ENCODE peak calls at places on chromosomes 6 and 20, in four cellular contexts. One of them, this sample, is unnamed.
A peak's percentile ranks its signal among the peaks of the same experiment; 100 is the strongest.

GRCh38 chr6:40000964-40001515 is 66.8 kb upstream of the MOCS1 start:
- DNase-seq in HCT116: no peak
- DNase-seq in GM12878: no peak
- DNase-seq in H1: no peak
- DNase-seq in this sample: no peak

GRCh38 chr6:56040271-56040670 is 164.9 kb upstream of the BMP5 start:
- DNase-seq in HCT116: no peak
- DNase-seq in H1: no peak
- DNase-seq in GM12878: no peak
- DNase-seq in this sample: no peak

GRCh38 chr20:4607287-4607713 is 114.4 kb upstream of the PRND start:
- DNase-seq in HCT116: peak; percentile 51
- DNase-seq in GM12878: peak; percentile 37
- DNase-seq in H1: peak; percentile 15
- DNase-seq in this sample: peak; percentile 64

GRCh38 chr20:17617212-17617867 is 47.5 kb downstream of the DSTN start:
- DNase-seq in HCT116: peak; percentile 18
- DNase-seq in H1: no peak
- DNase-seq in GM12878: no peak
- DNase-seq in this sample: peak; percentile 69

GRCh38 chr6:11035961-11036360 is 8.1 kb downstream of the ELOVL2 start:
- DNase-seq in HCT116: no peak
- DNase-seq in H1: no peak
- DNase-seq in GM12878: no peak
- DNase-seq in this sample: no peak

GRCh38 chr6:149820506-149820905 is 43.7 kb downstream of the LRP11 start:
- DNase-seq in HCT116: no peak
- DNase-seq in GM12878: no peak
- DNase-seq in H1: no peak
- DNase-seq in this sample: peak; percentile 41

GRCh38 chr6:98716341-98716740 is 118.0 kb upstream of the POU3F2 start:
- DNase-seq in H1: no peak
- DNase-seq in GM12878: no peak
- DNase-seq in HCT116: no peak
- DNase-seq in this sample: no peak

GRCh38 chr6:138772596-138773176 is 883 bp upstream of the CCDC28A start:
- DNase-seq in GM12878: no peak
- DNase-seq in HCT116: no peak
- DNase-seq in H1: no peak
- DNase-seq in this sample: peak; percentile 13

GRCh38 chr6:163756079-163756478 is 341.6 kb downstream of the QKI start:
- DNase-seq in H1: no peak
- DNase-seq in HCT116: no peak
- DNase-seq in GM12878: peak; percentile 90
- DNase-seq in this sample: no peak

GRCh38 chr6:166780284-166780683 is 153.2 kb upstream of the RPS6KA2 start:
- DNase-seq in GM12878: no peak
- DNase-seq in H1: no peak
- DNase-seq in HCT116: no peak
- DNase-seq in this sample: no peak

GRCh38 chr6:122821095-122821494 is 32.0 kb downstream of the SMPDL3A start:
- DNase-seq in H1: no peak
- DNase-seq in HCT116: no peak
- DNase-seq in GM12878: no peak
- DNase-seq in this sample: no peak

GRCh38 chr20:8749986-8750385 is 318.9 kb upstream of the PLCB4 start:
- DNase-seq in HCT116: no peak
- DNase-seq in H1: no peak
- DNase-seq in GM12878: no peak
- DNase-seq in this sample: no peak

GRCh38 chr20:57650266-57650665 is 30.0 kb upstream of the ZBP1 start:
- DNase-seq in GM12878: no peak
- DNase-seq in H1: no peak
- DNase-seq in HCT116: no peak
- DNase-seq in this sample: no peak

GRCh38 chr6:166775180-166775922 is 148.3 kb upstream of the RPS6KA2 start:
- DNase-seq in HCT116: peak; percentile 51
- DNase-seq in GM12878: no peak
- DNase-seq in H1: no peak
- DNase-seq in this sample: peak; percentile 79

GRCh38 chr6:108752733-108753392 is 95.4 kb upstream of the ARMC2 start:
- DNase-seq in H1: no peak
- DNase-seq in HCT116: no peak
- DNase-seq in GM12878: no peak
- DNase-seq in this sample: no peak

GRCh38 chr6:40918035-40918651 is 120.9 kb downstream of the UNC5CL start:
- DNase-seq in HCT116: no peak
- DNase-seq in H1: peak; percentile 15
- DNase-seq in GM12878: no peak
- DNase-seq in this sample: no peak

GRCh38 chr6:138971601-138972000 is 16.5 kb downstream of the REPS1 start:
- DNase-seq in GM12878: no peak
- DNase-seq in H1: no peak
- DNase-seq in HCT116: no peak
- DNase-seq in this sample: no peak

GRCh38 chr6:11163932-11164331 is 52.4 kb upstream of the ERVFRD-1 start:
- DNase-seq in HCT116: no peak
- DNase-seq in GM12878: no peak
- DNase-seq in H1: no peak
- DNase-seq in this sample: no peak

GRCh38 chr20:31560094-31560899 is 44.8 kb upstream of the ID1 start:
- DNase-seq in H1: no peak
- DNase-seq in HCT116: peak; percentile 59
- DNase-seq in GM12878: no peak
- DNase-seq in this sample: peak; percentile 89

GRCh38 chr6:11139051-11139960 is 27.8 kb upstream of the ERVFRD-1 start:
- DNase-seq in HCT116: no peak
- DNase-seq in H1: no peak
- DNase-seq in GM12878: no peak
- DNase-seq in this sample: no peak

GRCh38 chr6:121435444-121436069 is at the start of gene GJA1:
- DNase-seq in HCT116: no peak
- DNase-seq in H1: peak; percentile 67
- DNase-seq in GM12878: no peak
- DNase-seq in this sample: no peak

GRCh38 chr6:112956696-112957525 is 609.8 kb downstream of the RFPL4B start:
- DNase-seq in HCT116: no peak
- DNase-seq in H1: no peak
- DNase-seq in GM12878: no peak
- DNase-seq in this sample: peak; percentile 78

GRCh38 chr6:119152187-119152586 is 73.7 kb upstream of the FAM184A start:
- DNase-seq in H1: no peak
- DNase-seq in HCT116: no peak
- DNase-seq in GM12878: no peak
- DNase-seq in this sample: no peak

GRCh38 chr6:90388395-90388794 is 91.8 kb upstream of the BACH2 start:
- DNase-seq in H1: no peak
- DNase-seq in HCT116: no peak
- DNase-seq in GM12878: no peak
- DNase-seq in this sample: no peak

GRCh38 chr6:31961616-31962015 is 2.6 kb downstream of the SKIC2 start:
- DNase-seq in GM12878: no peak
- DNase-seq in H1: no peak
- DNase-seq in HCT116: no peak
- DNase-seq in this sample: no peak

GRCh38 chr6:100595456-100595855 is 130.7 kb upstream of the SIM1 start:
- DNase-seq in GM12878: no peak
- DNase-seq in H1: no peak
- DNase-seq in HCT116: no peak
- DNase-seq in this sample: no peak

GRCh38 chr6:3910264-3910663 is 61.1 kb downstream of the FAM50B start:
- DNase-seq in H1: no peak
- DNase-seq in HCT116: no peak
- DNase-seq in GM12878: no peak
- DNase-seq in this sample: no peak

GRCh38 chr6:28816909-28817807 is 106.6 kb downstream of the TRIM27 start:
- DNase-seq in H1: no peak
- DNase-seq in HCT116: no peak
- DNase-seq in GM12878: no peak
- DNase-seq in this sample: peak; percentile 63

GRCh38 chr6:170150590-170150945 is 140.3 kb downstream of the DLL1 start:
- DNase-seq in GM12878: no peak
- DNase-seq in H1: no peak
- DNase-seq in HCT116: no peak
- DNase-seq in this sample: no peak

GRCh38 chr6:141484726-141485125 is 648.0 kb upstream of the GJE1 start:
- DNase-seq in GM12878: peak; percentile 66
- DNase-seq in HCT116: no peak
- DNase-seq in H1: no peak
- DNase-seq in this sample: no peak

GRCh38 chr6:72651967-72652956 is 30.4 kb downstream of the KCNQ5 start:
- DNase-seq in GM12878: no peak
- DNase-seq in HCT116: no peak
- DNase-seq in H1: no peak
- DNase-seq in this sample: no peak

DNA sequence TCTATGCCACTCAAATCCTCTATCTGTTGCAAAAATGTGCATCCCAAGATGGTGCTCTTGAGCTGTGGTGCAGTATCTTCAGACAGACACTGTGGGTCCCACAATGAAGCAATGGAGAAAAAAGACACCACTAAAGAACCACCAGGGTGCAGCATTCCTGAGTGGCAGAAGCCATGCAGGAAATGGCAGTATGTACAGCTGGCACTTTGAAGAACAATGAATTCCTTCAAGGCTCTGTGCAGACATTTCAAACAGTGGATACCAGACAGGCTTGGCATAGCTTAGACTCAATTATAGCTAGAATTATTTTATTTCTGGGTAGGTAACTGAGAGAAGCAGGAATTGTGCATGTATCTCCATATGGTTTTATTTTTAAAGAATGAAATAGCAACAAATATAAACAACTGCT is 24.0 kb upstream of the HDAC2 start:
- DNase-seq in GM12878: no peak
- DNase-seq in HCT116: peak; percentile 88
- DNase-seq in H1: no peak
- DNase-seq in this sample: peak; percentile 22
- TF ChIP-seq EGR1 in GM12878: no peak
- TF ChIP-seq EGR1 in HCT116: no peak
- TF ChIP-seq EGR1 in H1: no peak
- TF ChIP-seq EGR1 in this sample: no peak

DNA sequence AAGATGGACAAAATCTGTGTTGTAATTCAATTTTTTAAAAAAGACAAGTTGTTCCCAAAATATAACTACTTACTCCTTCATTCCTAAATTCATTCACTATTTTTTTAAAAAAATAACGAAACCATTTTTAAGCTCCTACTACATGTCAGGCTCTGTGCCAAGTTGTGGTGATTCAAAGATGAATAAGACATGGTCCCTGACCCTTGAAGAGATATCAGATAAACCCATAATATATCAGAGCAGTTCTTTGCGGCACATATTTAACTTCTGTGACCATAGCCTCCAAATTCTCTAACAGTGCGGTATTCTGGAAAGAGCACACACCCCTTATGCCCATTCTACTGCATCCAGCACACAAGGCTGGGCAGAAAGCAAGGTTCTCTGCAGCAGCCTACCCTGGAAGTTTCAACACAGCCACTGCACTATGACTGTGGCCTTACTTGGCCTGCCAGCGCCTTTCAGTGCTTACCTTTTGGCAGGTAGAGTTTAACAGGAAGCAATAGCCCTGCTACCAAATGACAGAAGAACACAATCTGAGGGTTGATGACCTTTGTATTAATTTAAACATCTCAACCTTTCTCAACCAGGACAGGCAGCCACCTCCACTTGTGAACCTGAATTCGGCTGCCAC is 406.5 kb downstream of the BTBD9 start:
- DNase-seq in H1: no peak
- DNase-seq in HCT116: no peak
- DNase-seq in GM12878: no peak
- DNase-seq in this sample: no peak
- TF ChIP-seq EGR1 in H1: no peak
- TF ChIP-seq EGR1 in HCT116: no peak
- TF ChIP-seq EGR1 in GM12878: no peak
- TF ChIP-seq EGR1 in this sample: no peak

GRCh38 chr20:38610521-38610920 is 8.9 kb downstream of the ARHGAP40 start:
- DNase-seq in GM12878: no peak
- DNase-seq in HCT116: no peak
- DNase-seq in H1: no peak
- DNase-seq in this sample: no peak
- TF ChIP-seq EGR1 in GM12878: no peak
- TF ChIP-seq EGR1 in HCT116: no peak
- TF ChIP-seq EGR1 in H1: no peak
- TF ChIP-seq EGR1 in this sample: no peak

GRCh38 chr6:14732845-14733757 is 512.8 kb upstream of the JARID2 start:
- DNase-seq in HCT116: peak; percentile 79
- DNase-seq in H1: peak; percentile 59
- DNase-seq in GM12878: no peak
- DNase-seq in this sample: no peak
- TF ChIP-seq EGR1 in HCT116: no peak
- TF ChIP-seq EGR1 in H1: no peak
- TF ChIP-seq EGR1 in GM12878: no peak
- TF ChIP-seq EGR1 in this sample: no peak

GRCh38 chr6:82780334-82780733 is 285.3 kb downstream of the UBE3D start:
- DNase-seq in HCT116: no peak
- DNase-seq in GM12878: no peak
- DNase-seq in H1: no peak
- DNase-seq in this sample: no peak

GRCh38 chr6:82781805-82782204 is 283.8 kb downstream of the UBE3D start:
- DNase-seq in GM12878: no peak
- DNase-seq in H1: no peak
- DNase-seq in HCT116: no peak
- DNase-seq in this sample: no peak

GRCh38 chr6:82786251-82786650 is 279.4 kb downstream of the UBE3D start:
- DNase-seq in H1: no peak
- DNase-seq in GM12878: no peak
- DNase-seq in HCT116: no peak
- DNase-seq in this sample: no peak

GRCh38 chr6:82785206-82785605 is 280.4 kb downstream of the UBE3D start:
- DNase-seq in HCT116: no peak
- DNase-seq in H1: no peak
- DNase-seq in GM12878: no peak
- DNase-seq in this sample: no peak

GRCh38 chr6:82783587-82784253 is 281.9 kb downstream of the UBE3D start:
- DNase-seq in HCT116: no peak
- DNase-seq in H1: no peak
- DNase-seq in GM12878: no peak
- DNase-seq in this sample: peak; percentile 10
- TF ChIP-seq EGR1 in HCT116: no peak
- TF ChIP-seq EGR1 in H1: no peak
- TF ChIP-seq EGR1 in GM12878: no peak
- TF ChIP-seq EGR1 in this sample: no peak

This sample was measured in K562.